ENCODE peak calls at places on chromosome 3, in ten cellular contexts. O is glomerular endothelial cell; V is NAMALWA; L is GM20000; S is mesenteric fat pad; I is progenitor cell of endocrine pancreas; G is NCI-H1436 treated with DMSO at 0.1 percent for 48 hours; Q is NCI-H446; H is CD8-positive, alpha-beta memory T cell; K is naive thymus-derived CD8-positive, alpha-beta T cell. J is an unnamed sample.

GRCh38 chr3:129314757-129315385 is 36.2 kb downstream of the HMCES start:
- DNase-seq in S (peak), O (no peak), I (peak), V (peak), K (peak), L (peak), H (peak), Q (peak), G (peak), J (peak)

GRCh38 chr3:120487079-120487693 is 36.4 kb upstream of the FSTL1 start:
- DNase-seq in H (no peak), K (no peak), O (no peak), I (no peak), G (no peak), V (no peak), S (no peak), Q (no peak), L (no peak), J (no peak)

GRCh38 chr3:13513051-13513912 is 33.2 kb downstream of the HDAC11 start:
- DNase-seq in L (no peak), O (no peak), K (no peak), S (no peak), I (no peak), V (no peak), H (no peak), G (no peak), Q (no peak), J (no peak)

GRCh38 chr3:171770689-171771620 is 39.3 kb downstream of the PLD1 start:
- DNase-seq in K (no peak), V (peak), Q (peak), S (no peak), I (no peak), O (no peak), G (peak), H (no peak), L (peak), J (peak)

GRCh38 chr3:187295635-187296034 is 4.1 kb upstream of the MASP1 start:
- DNase-seq in G (no peak), L (no peak), I (no peak), K (no peak), Q (no peak), O (no peak), S (no peak), H (no peak), V (peak), J (no peak)

GRCh38 chr3:94596141-94596540 is 533.3 kb downstream of the NSUN3 start:
- DNase-seq in I (no peak), H (no peak), Q (no peak), O (no peak), S (no peak), V (no peak), G (no peak), K (no peak), L (no peak), J (no peak)

GRCh38 chr3:16906679-16907078 is 21.9 kb downstream of the PLCL2 start:
- DNase-seq in Q (no peak), L (no peak), G (no peak), O (no peak), H (no peak), K (no peak), S (no peak), I (no peak), V (peak), J (no peak)

GRCh38 chr3:51706788-51707731 is at the start of gene GRM2:
- DNase-seq in O (no peak), V (no peak), S (peak), K (peak), L (no peak), G (no peak), Q (no peak), I (peak), H (no peak), J (no peak)

GRCh38 chr3:66994588-66994987 is 3.5 kb upstream of the KBTBD8 start:
- DNase-seq in O (no peak), V (no peak), H (no peak), K (no peak), I (no peak), S (no peak), Q (no peak), L (no peak), G (no peak), J (no peak)

GRCh38 chr3:172717493-172718088 is 6.7 kb upstream of the NCEH1 start:
- DNase-seq in K (no peak), H (no peak), L (no peak), V (peak), S (no peak), O (no peak), I (no peak), G (no peak), Q (no peak), J (peak)

GRCh38 chr3:73605388-73605787 is 19.4 kb downstream of the PDZRN3 start:
- DNase-seq in O (no peak), I (no peak), V (no peak), S (no peak), K (no peak), H (no peak), L (no peak), G (no peak), Q (no peak), J (no peak)

GRCh38 chr3:169676925-169677537 is 13.5 kb upstream of the MECOM start:
- DNase-seq in O (no peak), G (no peak), K (no peak), Q (no peak), S (no peak), V (no peak), L (no peak), I (no peak), H (no peak), J (no peak)

GRCh38 chr3:48634661-48635221 is 520 bp downstream of the SLC26A6 start:
- DNase-seq in V (peak), L (peak), Q (no peak), O (no peak), I (no peak), G (no peak), H (no peak), K (no peak), S (no peak), J (peak)

GRCh38 chr3:182397164-182397563 is 396.1 kb upstream of the ATP11B start:
- DNase-seq in V (no peak), K (no peak), L (no peak), S (no peak), I (no peak), G (no peak), O (no peak), Q (no peak), H (no peak), J (no peak)

GRCh38 chr3:27184261-27184660 is 184.9 kb downstream of the NEK10 start:
- DNase-seq in V (no peak), I (no peak), G (no peak), H (no peak), O (no peak), Q (no peak), S (no peak), L (no peak), K (no peak), J (no peak)

GRCh38 chr3:67381667-67382272 is 272.6 kb downstream of the SUCLG2 start:
- DNase-seq in O (peak), Q (peak), H (peak), L (peak), G (no peak), I (no peak), S (no peak), V (peak), K (peak), J (peak)

GRCh38 chr3:158802399-158803023 is 657 bp downstream of the MFSD1 start:
- DNase-seq in Q (no peak), I (no peak), S (no peak), G (no peak), H (no peak), K (no peak), O (no peak), V (peak), L (peak), J (peak)

GRCh38 chr3:196645091-196645490 is 5.6 kb downstream of the NRROS start:
- DNase-seq in G (no peak), O (no peak), S (no peak), H (no peak), Q (no peak), I (no peak), K (no peak), V (no peak), L (no peak), J (peak)

J was measured in NB4.